ENCODE peak calls at places on chromosomes 3 and 15, in six cellular contexts. E is HCEC 1CT, T is LoVo, V is A549, S is M059J, O is GF-D8. A is an unnamed sample.
A peak's percentile ranks its signal among the peaks of the same experiment; 100 is the strongest.

GRCh38 chr15:30877070-30877469 is 26.6 kb upstream of the FAN1 start:
- DNase-seq in E (no peak), T (no peak), V (no peak), S (no peak), O (no peak), A (no peak)

GRCh38 chr15:101045236-101045646 is 126.1 kb downstream of the LRRK1 start:
- DNase-seq in E (no peak), T (no peak), V (no peak), S (no peak), O (no peak), A (no peak)

GRCh38 chr15:65631503-65631902 is 9.8 kb downstream of the SLC24A1 start:
- DNase-seq in E (no peak), T (no peak), V (no peak), S (no peak), O (no peak), A (no peak)

GRCh38 chr15:70142322-70143191 is 44.8 kb upstream of the TLE3 start:
- DNase-seq in E (no peak), T (no peak), V (no peak), S (peak; percentile 53), O (peak; percentile 41), A (no peak)

GRCh38 chr3:124298951-124299350 is 307.0 kb upstream of the ROPN1 start:
- DNase-seq in E (no peak), T (no peak), V (no peak), S (no peak), O (no peak), A (no peak)

GRCh38 chr3:9469953-9470352 is 72.5 kb downstream of the SETD5 start:
- DNase-seq in E (no peak), T (no peak), V (no peak), S (no peak), O (no peak), A (no peak)

GRCh38 chr15:95948371-95948770 is 382.1 kb upstream of the NR2F2 start:
- DNase-seq in E (no peak), T (no peak), V (no peak), S (no peak), O (no peak), A (no peak)

GRCh38 chr3:42682301-42683070 is 2.9 kb upstream of the KLHL40 start:
- DNase-seq in E (no peak), T (no peak), V (no peak), S (no peak), O (no peak), A (no peak)

GRCh38 chr3:130770637-130771036 is 24.0 kb upstream of the PIK3R4 start:
- DNase-seq in E (no peak), T (no peak), V (no peak), S (no peak), O (no peak), A (no peak)

GRCh38 chr3:99981138-99981537 is 133.2 kb downstream of the FILIP1L start:
- DNase-seq in E (no peak), T (no peak), V (no peak), S (no peak), O (no peak), A (no peak)